ENCODE peak calls at places on chromosomes 5 and 9, in eight cellular contexts. Y is anterior cingulate cortex; U is tibial nerve; A is AML-193; Z is fibroblast of gingiva; O is HTR-8/SVneo; I is A673; K is activated CD8-positive, alpha-beta memory T cell treated with anti-CD3 and anti-CD28 coated beads for 4 hours. L is an unnamed sample.

GRCh38 chr5:87400305-87400899 is 12.3 kb downstream of the CCNH start:
- DNase-seq in A (peak), O (peak), K (no peak), I (peak), U (no peak), Y (no peak), Z (peak), L (no peak)

GRCh38 chr9:129889936-129890717 is 54.9 kb downstream of the USP20 start:
- DNase-seq in K (no peak), U (no peak), I (no peak), A (no peak), Z (no peak), O (no peak), Y (no peak), L (peak)

GRCh38 chr9:27053369-27054057 is 48.0 kb upstream of the LRRC19 start:
- DNase-seq in I (no peak), Z (no peak), K (no peak), A (no peak), U (no peak), Y (no peak), O (no peak), L (no peak)

GRCh38 chr5:178527458-178528307 is 62.5 kb downstream of the COL23A1 start:
- DNase-seq in Z (no peak), I (no peak), O (no peak), K (no peak), A (no peak), Y (no peak), U (no peak), L (no peak)

GRCh38 chr5:6235726-6236125 is 142.6 kb downstream of the MED10 start:
- DNase-seq in Z (no peak), A (no peak), U (no peak), Y (no peak), O (no peak), K (no peak), I (no peak), L (no peak)

GRCh38 chr9:134130503-134131375 is 5.1 kb upstream of the WDR5 start:
- DNase-seq in Y (no peak), Z (no peak), O (no peak), I (no peak), A (no peak), U (peak), K (no peak), L (no peak)

GRCh38 chr5:133404724-133405123 is 207.6 kb downstream of the FSTL4 start:
- DNase-seq in A (no peak), K (no peak), Y (no peak), U (no peak), I (peak), Z (no peak), O (no peak), L (no peak)

GRCh38 chr5:169197343-169197742 is 103.6 kb downstream of the SLIT3 start:
- DNase-seq in A (no peak), I (no peak), U (no peak), K (no peak), Y (no peak), Z (no peak), O (no peak), L (no peak)

GRCh38 chr9:33082538-33083326 is 6.3 kb upstream of the SMU1 start:
- DNase-seq in I (no peak), A (no peak), Z (no peak), U (no peak), Y (no peak), O (no peak), K (no peak), L (no peak)

GRCh38 chr5:135147294-135148090 is 113.5 kb upstream of the PITX1 start:
- DNase-seq in I (no peak), Z (no peak), O (no peak), Y (no peak), U (no peak), A (no peak), K (no peak), L (no peak)

GRCh38 chr5:59666709-59667108 is 226.8 kb downstream of the PDE4D start:
- DNase-seq in I (no peak), U (no peak), A (no peak), Z (no peak), Y (no peak), K (no peak), O (no peak), L (no peak)

GRCh38 chr9:129284607-129285291 is 106.7 kb upstream of the IER5L start:
- DNase-seq in U (no peak), A (no peak), I (no peak), O (no peak), Z (no peak), Y (no peak), K (no peak), L (no peak)

GRCh38 chr5:516338-516925 is 7.8 kb downstream of the SLC9A3 start:
- DNase-seq in I (no peak), Z (no peak), K (no peak), U (no peak), A (no peak), O (no peak), Y (no peak), L (no peak)

GRCh38 chr5:134463991-134464760 is 52.5 kb upstream of the CDKN2AIPNL start:
- DNase-seq in K (no peak), Y (no peak), O (no peak), Z (no peak), I (no peak), U (no peak), A (no peak), L (no peak)

GRCh38 chr5:134127376-134127861 is 12.9 kb downstream of the TCF7 start:
- DNase-seq in Y (no peak), I (no peak), Z (peak), K (no peak), O (no peak), A (no peak), U (no peak), L (no peak)

GRCh38 chr9:137988051-137988450 is 110.5 kb downstream of the CACNA1B start:
- DNase-seq in Y (no peak), K (no peak), U (no peak), A (no peak), O (no peak), Z (no peak), I (no peak), L (no peak)

GRCh38 chr9:126428524-126429175 is 102.0 kb downstream of the MVB12B start:
- DNase-seq in K (no peak), O (no peak), I (no peak), U (no peak), Y (no peak), Z (no peak), A (peak), L (no peak)

GRCh38 chr9:13141629-13142028 is 137.9 kb downstream of the MPDZ start:
- DNase-seq in U (no peak), K (no peak), I (peak), Z (no peak), O (peak), Y (no peak), A (no peak), L (no peak)

GRCh38 chr5:124692324-124692723 is 54.1 kb downstream of the ZNF608 start:
- DNase-seq in Z (peak), O (no peak), Y (no peak), I (no peak), U (no peak), K (no peak), A (no peak), L (no peak)

GRCh38 chr5:180591249-180591887 is at the start of gene SCGB3A1:
- DNase-seq in A (no peak), Y (no peak), U (no peak), O (no peak), Z (no peak), I (no peak), K (no peak), L (no peak)

GRCh38 chr5:149636861-149637246 is 55.6 kb downstream of the ARHGEF37 start:
- DNase-seq in Y (no peak), A (peak), U (peak), O (peak), K (peak), I (peak), Z (peak), L (no peak)

L was measured in stimulated activated CD4-positive, alpha-beta T cell treated with anti-CD3 and anti-CD28 coated beads, Interleukin-15, amount 100 ng/mL, for 1 hour.